ENCODE peak calls at places on chromosomes 3 and 15, in ten cellular contexts. C, S, L, Q, Y, B, G, F, M and E are unnamed samples.

GRCh38 chr15:81098884-81099601 is 35.0 kb upstream of the CFAP161 start:
- DNase-seq in C (peak; percentile 66), S (no peak), L (peak; percentile 36), Q (peak; percentile 68), Y (no peak), B (no peak), G (no peak), F (no peak), M (peak; percentile 69), E (no peak)

GRCh38 chr3:59555593-59556315 is 505.9 kb upstream of the CFAP20DC start:
- DNase-seq in C (no peak), S (no peak), L (peak; percentile 52), Q (no peak), Y (no peak), B (no peak), G (no peak), F (no peak), M (no peak), E (no peak)

GRCh38 chr3:147483578-147483977 is 74.4 kb downstream of the ZIC1 start:
- DNase-seq in C (no peak), S (no peak), L (no peak), Q (no peak), Y (no peak), B (no peak), G (no peak), F (no peak), M (no peak), E (no peak)

GRCh38 chr15:28127036-28127435 is 27.9 kb upstream of the OCA2 start:
- DNase-seq in C (no peak), S (no peak), L (no peak), Q (no peak), Y (peak; percentile 11), B (no peak), G (no peak), F (no peak), M (no peak), E (no peak)

GRCh38 chr3:168620854-168621253 is 525.1 kb upstream of the GOLIM4 start:
- DNase-seq in C (peak; percentile 13), S (peak; percentile 16), L (no peak), Q (no peak), Y (peak; percentile 33), B (peak; percentile 9), G (no peak), F (no peak), M (no peak), E (no peak)

GRCh38 chr3:151838574-151839312 is 24.8 kb downstream of the AADAC start:
- DNase-seq in C (peak; percentile 74), S (peak; percentile 75), L (peak; percentile 88), Q (peak; percentile 64), Y (peak; percentile 61), B (peak; percentile 43), G (no peak), F (no peak), M (peak; percentile 57), E (no peak)

GRCh38 chr15:100602822-100603393 is 519 bp downstream of the ASB7 start:
- DNase-seq in C (peak; percentile 38), S (peak; percentile 12), L (peak; percentile 20), Q (no peak), Y (no peak), B (peak; percentile 43), G (peak; percentile 87), F (no peak), M (peak; percentile 73), E (no peak)

GRCh38 chr15:93058904-93059427 is 30.0 kb downstream of the RGMA start:
- DNase-seq in C (no peak), S (no peak), L (no peak), Q (no peak), Y (no peak), B (no peak), G (no peak), F (no peak), M (no peak), E (no peak)

GRCh38 chr3:39378092-39378491 is 5.1 kb upstream of the SLC25A38 start:
- DNase-seq in C (peak; percentile 38), S (peak; percentile 72), L (peak; percentile 18), Q (no peak), Y (peak; percentile 74), B (peak; percentile 78), G (no peak), F (no peak), M (peak; percentile 50), E (no peak)

GRCh38 chr3:107468782-107469181 is 54.0 kb upstream of the BBX start:
- DNase-seq in C (no peak), S (no peak), L (no peak), Q (no peak), Y (no peak), B (no peak), G (no peak), F (no peak), M (no peak), E (no peak)

GRCh38 chr3:192804502-192804901 is 77.2 kb upstream of the FGF12 start:
- DNase-seq in C (no peak), S (no peak), L (no peak), Q (no peak), Y (no peak), B (no peak), G (no peak), F (no peak), M (no peak), E (no peak)

GRCh38 chr3:106261396-106261795 is 392.6 kb upstream of the CBLB start:
- DNase-seq in C (no peak), S (no peak), L (peak; percentile 45), Q (no peak), Y (no peak), B (no peak), G (no peak), F (no peak), M (no peak), E (no peak)

GRCh38 chr15:70741677-70742293 is 21.6 kb downstream of the UACA start:
- DNase-seq in C (peak; percentile 71), S (no peak), L (peak; percentile 65), Q (no peak), Y (no peak), B (no peak), G (no peak), F (no peak), M (no peak), E (no peak)

GRCh38 chr15:91265431-91265940 is 165.4 kb downstream of the SV2B start:
- DNase-seq in C (no peak), S (no peak), L (no peak), Q (no peak), Y (no peak), B (no peak), G (no peak), F (no peak), M (peak; percentile 66), E (no peak)

GRCh38 chr3:25584011-25584789 is 80.5 kb downstream of the TOP2B start:
- DNase-seq in C (no peak), S (no peak), L (no peak), Q (no peak), Y (no peak), B (no peak), G (no peak), F (no peak), M (no peak), E (no peak)

GRCh38 chr3:53350652-53351051 is 3.3 kb upstream of the DCP1A start:
- DNase-seq in C (peak; percentile 95), S (no peak), L (peak; percentile 18), Q (no peak), Y (no peak), B (peak; percentile 59), G (no peak), F (no peak), M (no peak), E (no peak)

GRCh38 chr3:127532561-127533203 is 57.9 kb downstream of the TPRA1 start:
- DNase-seq in C (no peak), S (no peak), L (no peak), Q (no peak), Y (no peak), B (no peak), G (no peak), F (no peak), M (no peak), E (no peak)

GRCh38 chr3:49669352-49669751 is 4.8 kb upstream of the APEH start:
- DNase-seq in C (no peak), S (no peak), L (no peak), Q (no peak), Y (no peak), B (no peak), G (no peak), F (no peak), M (no peak), E (no peak)
- H3K27ac ChIP-seq in C (no peak overlapping the region), S (no peak overlapping the region), L (no peak overlapping the region), Q (no peak overlapping the region), Y (no peak overlapping the region), B (no peak overlapping the region), G (no peak overlapping the region), F (no peak overlapping the region), M (no peak overlapping the region), E (no peak overlapping the region)

DNA sequence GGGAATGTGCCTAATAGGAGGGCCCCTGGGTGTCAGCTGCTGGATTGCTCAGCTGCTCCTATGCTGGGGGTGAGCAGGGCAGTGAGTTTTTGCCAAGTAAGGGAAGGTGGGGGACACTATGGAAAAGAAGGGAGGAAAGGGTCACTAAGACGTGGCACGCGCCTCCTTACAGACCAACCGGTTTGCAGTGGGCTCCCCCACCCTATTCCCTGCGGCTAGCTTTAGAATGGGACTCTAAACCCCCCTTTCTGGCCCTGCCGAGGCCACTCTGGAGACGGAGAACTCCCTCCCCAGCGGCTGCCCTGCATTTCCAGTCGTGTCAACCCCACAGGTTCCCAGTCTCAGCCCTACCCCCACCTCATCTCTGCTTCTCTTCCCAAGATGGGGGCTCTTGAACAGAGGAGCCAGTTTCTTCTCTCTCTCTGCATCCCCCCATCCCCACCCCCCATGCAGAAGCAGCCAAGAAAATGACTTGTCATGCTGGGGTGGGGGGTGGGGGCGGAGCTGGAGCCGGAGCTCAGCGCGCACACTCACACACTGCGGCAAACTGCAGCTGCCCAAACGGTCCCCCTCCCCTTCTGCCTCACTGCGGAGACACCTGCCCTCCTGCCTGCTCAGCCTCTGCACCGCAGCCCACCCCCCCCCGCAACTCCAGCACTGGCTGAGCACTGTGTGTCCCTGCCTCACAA is 809 bp downstream of the MAP1A start:
- DNase-seq in C (peak; percentile 42), S (no peak), L (peak; percentile 63), Q (peak; percentile 26), Y (no peak), B (no peak), G (no peak), F (peak; percentile 52), M (peak; percentile 35), E (no peak)
- H3K4me3 ChIP-seq in C (peak overlapping the region; percentile 32), S (no peak overlapping the region), L (peak overlapping the region; percentile 79), Q (peak overlapping the region; percentile 79), Y (peak overlapping the region; percentile 48), B (peak overlapping the region; percentile 52), G (peak overlapping the region; percentile 45), F (peak overlapping the region; percentile 46), M (peak overlapping the region; percentile 0), E (peak overlapping the region; percentile 48)

DNA sequence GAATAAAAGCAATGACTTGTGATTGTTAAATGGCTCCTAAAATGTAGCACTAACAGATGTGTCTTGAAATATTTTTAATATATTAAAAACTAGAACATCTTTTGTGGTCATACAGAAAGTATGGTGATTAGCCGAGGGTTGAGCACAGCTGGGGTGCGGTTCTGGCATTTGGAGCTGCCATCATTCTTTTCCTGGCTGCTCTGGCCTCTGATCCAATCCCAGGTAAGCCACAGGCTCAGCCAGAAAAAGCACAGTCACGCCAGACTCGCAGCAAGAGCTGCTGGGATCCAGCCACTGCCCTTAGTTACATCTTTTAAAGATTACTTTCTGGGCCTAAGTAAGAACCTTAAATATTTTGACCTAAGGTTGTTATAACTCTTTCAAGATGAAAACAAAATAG is 196.8 kb downstream of the PLCL2 start:
- DNase-seq in C (no peak), S (no peak), L (no peak), Q (no peak), Y (no peak), B (no peak), G (no peak), F (no peak), M (no peak), E (no peak)
- TF ChIP-seq POLR2A in C (no peak), S (no peak), L (no peak), Q (no peak), Y (no peak), B (no peak), G (no peak), F (no peak), M (no peak), E (no peak)

GRCh38 chr15:99454941-99455795 is 110.6 kb upstream of the MEF2A start:
- DNase-seq in C (peak; percentile 97), S (peak; percentile 81), L (peak; percentile 98), Q (peak; percentile 92), Y (peak; percentile 89), B (peak; percentile 50), G (no peak), F (peak; percentile 88), M (peak; percentile 81), E (no peak)
- H3K27ac ChIP-seq in C (peak overlapping the region; percentile 97), S (peak overlapping the region; percentile 74), L (peak overlapping the region; percentile 88), Q (peak overlapping the region; percentile 86), Y (peak overlapping the region; percentile 86), B (peak overlapping the region; percentile 72), G (peak overlapping the region; percentile 91), F (peak overlapping the region; percentile 71), M (peak overlapping the region; percentile 64), E (peak overlapping the region; percentile 91)